ENCODE peak calls at places on chromosomes 5 and 9, in six cellular contexts. P is stimulated activated CD4-positive, alpha-beta T cell treated with anti-CD3 and anti-CD28 coated beads, Interleukin-1b, Interleukin-23, amount 100 ng/mL, for 24 hours; Y is SIG-M5; A is ureter; Q is stimulated activated CD8-positive, alpha-beta memory T cell treated with anti-CD3 and anti-CD28 coated beads, Interleukin-4, amount 100 ng/mL, for 4 hours; T is HuH-7. J is an unnamed sample.

GRCh38 chr9:107830479-107830878 is 340.9 kb upstream of the KLF4 start:
- DNase-seq in P (no peak), Y (no peak), T (no peak), A (no peak), Q (no peak), J (no peak)

GRCh38 chr9:72022846-72023245 is 37.6 kb downstream of the C9orf57 start:
- DNase-seq in A (no peak), T (no peak), Y (no peak), P (no peak), Q (no peak), J (no peak)

GRCh38 chr9:97411789-97412627 is at the start of gene TDRD7:
- DNase-seq in P (peak; percentile 84), T (peak; percentile 94), Y (no peak), Q (peak; percentile 79), A (peak; percentile 84), J (peak; percentile 88)

GRCh38 chr5:123813937-123814624 is 302.1 kb downstream of the CSNK1G3 start:
- DNase-seq in Q (no peak), P (no peak), A (no peak), Y (no peak), T (no peak), J (peak; percentile 49)

GRCh38 chr5:37714756-37715155 is 125.1 kb downstream of the GDNF start:
- DNase-seq in A (no peak), T (no peak), P (no peak), Q (no peak), Y (no peak), J (no peak)

GRCh38 chr5:111227805-111228204 is 3.6 kb downstream of the CAMK4 start:
- DNase-seq in Q (no peak), T (no peak), P (no peak), Y (no peak), A (no peak), J (no peak)

GRCh38 chr5:107633171-107633901 is 37.4 kb downstream of the EFNA5 start:
- DNase-seq in T (no peak), Y (no peak), A (no peak), Q (no peak), P (no peak), J (no peak)

GRCh38 chr5:76766746-76767145 is 50.8 kb downstream of the F2R start:
- DNase-seq in A (no peak), P (no peak), Y (no peak), Q (no peak), T (no peak), J (no peak)

GRCh38 chr5:168165977-168166376 is 125.5 kb upstream of the WWC1 start:
- DNase-seq in P (no peak), Q (no peak), A (no peak), Y (no peak), T (no peak), J (no peak)

GRCh38 chr5:168104811-168105481 is 186.5 kb upstream of the WWC1 start:
- DNase-seq in Q (no peak), T (no peak), P (no peak), A (no peak), Y (no peak), J (no peak)

GRCh38 chr5:54959673-54960418 is 25.5 kb downstream of the ESM1 start:
- DNase-seq in Q (no peak), T (peak; percentile 4), P (peak; percentile 42), Y (no peak), A (no peak), J (peak; percentile 49)

GRCh38 chr5:158124606-158125316 is 265.8 kb upstream of the CLINT1 start:
- DNase-seq in Y (no peak), T (no peak), P (no peak), Q (no peak), A (no peak), J (no peak)

GRCh38 chr5:177605078-177605477 is 5.1 kb downstream of the B4GALT7 start:
- DNase-seq in P (no peak), A (no peak), Y (no peak), Q (no peak), T (no peak), J (peak; percentile 2)

GRCh38 chr5:35924122-35924949 is 14.1 kb downstream of the CAPSL start:
- DNase-seq in Y (no peak), P (no peak), A (no peak), Q (no peak), T (no peak), J (no peak)

GRCh38 chr9:108743901-108744371 is 111.8 kb downstream of the ACTL7B start:
- DNase-seq in Q (no peak), A (peak; percentile 44), P (no peak), Y (no peak), T (no peak), J (no peak)

GRCh38 chr5:122941737-122942136 is 94.8 kb downstream of the PPIC start:
- DNase-seq in T (no peak), Q (no peak), P (no peak), A (no peak), Y (no peak), J (no peak)

GRCh38 chr5:112681481-112681908 is 56.2 kb upstream of the APC start:
- DNase-seq in A (no peak), Y (no peak), P (no peak), T (no peak), Q (no peak), J (no peak)

GRCh38 chr5:83608122-83608521 is 112.5 kb downstream of the HAPLN1 start:
- DNase-seq in Q (no peak), T (peak; percentile 30), P (no peak), Y (no peak), A (no peak), J (peak; percentile 52)

GRCh38 chr9:18746631-18747030 is 272.7 kb downstream of the ADAMTSL1 start:
- DNase-seq in Y (no peak), Q (no peak), A (no peak), P (no peak), T (no peak), J (no peak)

GRCh38 chr5:3301316-3301715 is 294.3 kb upstream of the IRX1 start:
- DNase-seq in Y (no peak), T (no peak), Q (no peak), P (no peak), A (no peak), J (no peak)

GRCh38 chr9:71812385-71812784 is 44.1 kb upstream of the CEMIP2 start:
- DNase-seq in T (no peak), P (no peak), Q (no peak), Y (no peak), A (no peak), J (no peak)

GRCh38 chr5:113489299-113489698 is 1.0 kb upstream of the MCC start:
- DNase-seq in Q (no peak), P (no peak), A (peak; percentile 63), Y (peak; percentile 94), T (no peak), J (no peak)

GRCh38 chr5:17802256-17802655 is 168.0 kb downstream of the TAF11L14 start:
- DNase-seq in Q (no peak), A (no peak), Y (no peak), P (no peak), T (no peak), J (no peak)

GRCh38 chr5:146722361-146722779 is 156.2 kb downstream of the PPP2R2B start:
- DNase-seq in Y (no peak), Q (no peak), A (no peak), T (no peak), P (no peak), J (no peak)

GRCh38 chr5:83474170-83474796 is 2.7 kb downstream of the VCAN start:
- DNase-seq in A (peak; percentile 74), Q (no peak), Y (peak; percentile 55), T (peak; percentile 73), P (no peak), J (peak; percentile 48)

GRCh38 chr5:32760091-32760509 is 49.0 kb downstream of the NPR3 start:
- DNase-seq in Q (no peak), T (no peak), A (no peak), Y (no peak), P (no peak), J (no peak)

GRCh38 chr5:178644826-178645545 is 18.1 kb upstream of the CLK4 start:
- DNase-seq in T (no peak), A (no peak), Y (no peak), Q (no peak), P (no peak), J (no peak)

GRCh38 chr5:126801992-126802294 is 25.0 kb downstream of the LMNB1 start:
- DNase-seq in A (no peak), T (no peak), Y (no peak), P (no peak), Q (no peak), J (peak; percentile 70)

GRCh38 chr5:107213025-107213424 is 457.7 kb downstream of the EFNA5 start:
- DNase-seq in A (no peak), T (no peak), P (no peak), Q (no peak), Y (no peak), J (no peak)

GRCh38 chr5:56735845-56736641 is 79.3 kb upstream of the MAP3K1 start:
- DNase-seq in T (no peak), A (no peak), P (no peak), Q (no peak), Y (peak; percentile 50), J (peak; percentile 53)

GRCh38 chr9:134025606-134026541 is 593 bp downstream of the BRD3OS start:
- DNase-seq in Q (peak; percentile 9), T (peak; percentile 56), A (peak; percentile 63), P (peak; percentile 27), Y (no peak), J (peak; percentile 79)

GRCh38 chr5:164475339-164475977 is 970.0 kb downstream of the MAT2B start:
- DNase-seq in Y (no peak), A (no peak), P (no peak), Q (no peak), T (peak; percentile 3), J (peak; percentile 30)

GRCh38 chr5:125176005-125176390 is 429.6 kb upstream of the ZNF608 start:
- DNase-seq in Q (no peak), Y (no peak), P (no peak), T (no peak), A (no peak), J (no peak)

GRCh38 chr9:97366889-97367288 is 45.0 kb upstream of the TDRD7 start:
- DNase-seq in P (no peak), Y (peak; percentile 40), A (no peak), Q (no peak), T (peak; percentile 25), J (no peak)

GRCh38 chr5:153831976-153832375 is 206.7 kb downstream of the FAM114A2 start:
- DNase-seq in T (peak; percentile 10), Y (no peak), Q (no peak), P (no peak), A (no peak), J (peak; percentile 77)

GRCh38 chr9:80968611-80969010 is 720.7 kb downstream of the TLE1 start:
- DNase-seq in A (no peak), Y (no peak), Q (no peak), T (no peak), P (no peak), J (no peak)

GRCh38 chr5:119578937-119579336 is 50.4 kb upstream of the FAM170A start:
- DNase-seq in P (no peak), A (no peak), Q (no peak), Y (no peak), T (peak; percentile 23), J (peak; percentile 95)

GRCh38 chr5:17258429-17258828 is 41.0 kb downstream of the BASP1 start:
- DNase-seq in A (no peak), T (no peak), P (no peak), Y (no peak), Q (no peak), J (no peak)